ENCODE peak calls at places on chromosomes 5 and 9, in four cellular contexts. One of them, this sample, is unnamed.

GRCh38 chr5:114055318-114055788 is 306.5 kb upstream of the KCNN2 start:
- DNase-seq in DMS153: no peak
- DNase-seq in kidney epithelial cell: no peak
- DNase-seq in H7: peak
- DNase-seq in this sample: no peak

GRCh38 chr5:177447066-177447610 is 524 bp downstream of the PRR7 start:
- DNase-seq in DMS153: peak
- DNase-seq in kidney epithelial cell: no peak
- DNase-seq in H7: peak
- DNase-seq in this sample: peak

GRCh38 chr5:19927919-19928318 is 60.1 kb downstream of the CDH18 start:
- DNase-seq in DMS153: peak
- DNase-seq in kidney epithelial cell: no peak
- DNase-seq in H7: peak
- DNase-seq in this sample: no peak

GRCh38 chr9:108033976-108034964 is 544.7 kb upstream of the KLF4 start:
- DNase-seq in DMS153: no peak
- DNase-seq in kidney epithelial cell: no peak
- DNase-seq in H7: no peak
- DNase-seq in this sample: no peak

GRCh38 chr9:95740217-95741004 is 135.1 kb upstream of the ERCC6L2 start:
- DNase-seq in DMS153: no peak
- DNase-seq in kidney epithelial cell: no peak
- DNase-seq in H7: no peak
- DNase-seq in this sample: no peak

GRCh38 chr9:99231708-99232107 is 9.6 kb downstream of the SEC61B start:
- DNase-seq in DMS153: no peak
- DNase-seq in kidney epithelial cell: no peak
- DNase-seq in H7: peak
- DNase-seq in this sample: no peak

GRCh38 chr5:1363581-1363980 is 18.7 kb upstream of the CLPTM1L start:
- DNase-seq in DMS153: no peak
- DNase-seq in kidney epithelial cell: no peak
- DNase-seq in H7: no peak
- DNase-seq in this sample: no peak

GRCh38 chr5:65790371-65791163 is 68.6 kb downstream of the NLN start:
- DNase-seq in DMS153: no peak
- DNase-seq in kidney epithelial cell: no peak
- DNase-seq in H7: no peak
- DNase-seq in this sample: no peak

GRCh38 chr5:139417214-139417613 is 13.3 kb upstream of the SPATA24 start:
- DNase-seq in DMS153: no peak
- DNase-seq in kidney epithelial cell: no peak
- DNase-seq in H7: no peak
- DNase-seq in this sample: no peak

GRCh38 chr5:178286226-178287090 is 53.9 kb upstream of the PHYKPL start:
- DNase-seq in DMS153: no peak
- DNase-seq in kidney epithelial cell: no peak
- DNase-seq in H7: no peak
- DNase-seq in this sample: no peak

GRCh38 chr5:98750693-98751092 is 22.8 kb upstream of the RGMB start:
- DNase-seq in DMS153: no peak
- DNase-seq in kidney epithelial cell: no peak
- DNase-seq in H7: no peak
- DNase-seq in this sample: no peak

GRCh38 chr5:96641922-96642640 is 20.1 kb upstream of the CAST start:
- DNase-seq in DMS153: no peak
- DNase-seq in kidney epithelial cell: no peak
- DNase-seq in H7: no peak
- DNase-seq in this sample: no peak

GRCh38 chr5:134564396-134564795 is 38.9 kb downstream of the JADE2 start:
- DNase-seq in DMS153: no peak
- DNase-seq in kidney epithelial cell: no peak
- DNase-seq in H7: no peak
- DNase-seq in this sample: no peak

GRCh38 chr9:13461588-13461987 is 182.1 kb upstream of the MPDZ start:
- DNase-seq in DMS153: no peak
- DNase-seq in kidney epithelial cell: no peak
- DNase-seq in H7: no peak
- DNase-seq in this sample: no peak

GRCh38 chr9:92648447-92649406 is 21.2 kb downstream of the IPPK start:
- DNase-seq in DMS153: no peak
- DNase-seq in kidney epithelial cell: no peak
- DNase-seq in H7: peak
- DNase-seq in this sample: no peak

GRCh38 chr5:41793156-41793770 is 77.0 kb downstream of the OXCT1 start:
- DNase-seq in DMS153: peak
- DNase-seq in kidney epithelial cell: no peak
- DNase-seq in H7: no peak
- DNase-seq in this sample: no peak

GRCh38 chr5:86968311-86968753 is 299.4 kb upstream of the RASA1 start:
- DNase-seq in DMS153: no peak
- DNase-seq in kidney epithelial cell: no peak
- DNase-seq in H7: no peak
- DNase-seq in this sample: no peak

GRCh38 chr9:86405926-86406325 is 51.7 kb upstream of the TUT7 start:
- DNase-seq in DMS153: no peak
- DNase-seq in kidney epithelial cell: peak
- DNase-seq in H7: peak
- DNase-seq in this sample: no peak

GRCh38 chr5:132294728-132295504 is 722 bp downstream of the SLC22A4 start:
- DNase-seq in DMS153: no peak
- DNase-seq in kidney epithelial cell: peak
- DNase-seq in H7: peak
- DNase-seq in this sample: peak

GRCh38 chr5:176901260-176902101 is 2.3 kb upstream of the HK3 start:
- DNase-seq in DMS153: no peak
- DNase-seq in kidney epithelial cell: peak
- DNase-seq in H7: no peak
- DNase-seq in this sample: no peak

GRCh38 chr5:83595217-83595616 is 123.7 kb downstream of the VCAN start:
- DNase-seq in DMS153: no peak
- DNase-seq in kidney epithelial cell: no peak
- DNase-seq in H7: no peak
- DNase-seq in this sample: no peak

GRCh38 chr5:79181419-79182022 is 54.4 kb upstream of the JMY start:
- DNase-seq in DMS153: peak
- DNase-seq in kidney epithelial cell: no peak
- DNase-seq in H7: peak
- DNase-seq in this sample: no peak

GRCh38 chr5:173785421-173785820 is 102.7 kb upstream of the CPEB4 start:
- DNase-seq in DMS153: no peak
- DNase-seq in kidney epithelial cell: no peak
- DNase-seq in H7: no peak
- DNase-seq in this sample: no peak

GRCh38 chr5:143086851-143087637 is 316.4 kb downstream of the NR3C1 start:
- DNase-seq in DMS153: no peak
- DNase-seq in kidney epithelial cell: no peak
- DNase-seq in H7: no peak
- DNase-seq in this sample: no peak

GRCh38 chr9:89996106-89996505 is 391.3 kb downstream of the GADD45G start:
- DNase-seq in DMS153: peak
- DNase-seq in kidney epithelial cell: no peak
- DNase-seq in H7: no peak
- DNase-seq in this sample: no peak

This sample was measured in activated CD4-positive, CD25-positive, alpha-beta regulatory T cell treated with anti-CD3 and anti-CD28 coated beads, Interleukin-2, amount 50 U/mL, for 16 hours.